ENCODE peak calls at places on chromosomes 11 and 22, in six cellular contexts. One of them, this sample, is unnamed.

GRCh38 chr11:120079750-120080610 is 57.9 kb downstream of the TRIM29 start:
- DNase-seq in mesendoderm: peak
- DNase-seq in AG04450: no peak
- DNase-seq in BJ: no peak
- DNase-seq in left ventricle myocardium inferior: peak
- DNase-seq in stomach: peak
- DNase-seq in this sample: no peak

GRCh38 chr11:121048464-121049233 is 24.7 kb downstream of the TBCEL start:
- DNase-seq in mesendoderm: peak
- DNase-seq in AG04450: no peak
- DNase-seq in left ventricle myocardium inferior: no peak
- DNase-seq in stomach: no peak
- DNase-seq in BJ: no peak
- DNase-seq in this sample: no peak

GRCh38 chr22:31271485-31271884 is 20.8 kb downstream of the PIK3IP1 start:
- DNase-seq in mesendoderm: no peak
- DNase-seq in BJ: no peak
- DNase-seq in stomach: no peak
- DNase-seq in AG04450: no peak
- DNase-seq in left ventricle myocardium inferior: no peak
- DNase-seq in this sample: no peak

GRCh38 chr11:59822989-59823566 is 12.5 kb upstream of the MRPL16 start:
- DNase-seq in left ventricle myocardium inferior: no peak
- DNase-seq in mesendoderm: peak
- DNase-seq in BJ: no peak
- DNase-seq in AG04450: peak
- DNase-seq in stomach: peak
- DNase-seq in this sample: peak

GRCh38 chr11:13679768-13680167 is 11.3 kb downstream of the FAR1 start:
- DNase-seq in AG04450: no peak
- DNase-seq in stomach: no peak
- DNase-seq in left ventricle myocardium inferior: no peak
- DNase-seq in BJ: no peak
- DNase-seq in mesendoderm: no peak
- DNase-seq in this sample: no peak

GRCh38 chr11:370087-370941 is 1.0 kb downstream of the B4GALNT4 start:
- DNase-seq in stomach: no peak
- DNase-seq in left ventricle myocardium inferior: no peak
- DNase-seq in AG04450: no peak
- DNase-seq in BJ: no peak
- DNase-seq in mesendoderm: no peak
- DNase-seq in this sample: no peak

GRCh38 chr11:121476379-121477032 is 23.7 kb upstream of the SORL1-AS1 start:
- DNase-seq in stomach: no peak
- DNase-seq in BJ: no peak
- DNase-seq in AG04450: no peak
- DNase-seq in mesendoderm: no peak
- DNase-seq in left ventricle myocardium inferior: no peak
- DNase-seq in this sample: no peak

GRCh38 chr22:41526802-41527799 is 17.2 kb downstream of the POLR3H start:
- DNase-seq in mesendoderm: peak
- DNase-seq in stomach: peak
- DNase-seq in BJ: no peak
- DNase-seq in AG04450: no peak
- DNase-seq in left ventricle myocardium inferior: peak
- DNase-seq in this sample: no peak

GRCh38 chr11:67745181-67745726 is 70.8 kb upstream of the ALDH3B2 start:
- DNase-seq in AG04450: no peak
- DNase-seq in BJ: no peak
- DNase-seq in left ventricle myocardium inferior: no peak
- DNase-seq in stomach: no peak
- DNase-seq in mesendoderm: no peak
- DNase-seq in this sample: no peak

GRCh38 chr11:61688368-61689163 is 8.4 kb downstream of the DAGLA start:
- DNase-seq in mesendoderm: no peak
- DNase-seq in AG04450: no peak
- DNase-seq in stomach: peak
- DNase-seq in left ventricle myocardium inferior: peak
- DNase-seq in BJ: peak
- DNase-seq in this sample: no peak

GRCh38 chr11:86627776-86628455 is 44.5 kb downstream of the ME3 start:
- DNase-seq in stomach: no peak
- DNase-seq in mesendoderm: no peak
- DNase-seq in left ventricle myocardium inferior: peak
- DNase-seq in AG04450: no peak
- DNase-seq in BJ: no peak
- DNase-seq in this sample: no peak

GRCh38 chr11:94933225-94934130 is 39.9 kb downstream of the CWC15 start:
- DNase-seq in mesendoderm: no peak
- DNase-seq in stomach: no peak
- DNase-seq in BJ: peak
- DNase-seq in AG04450: peak
- DNase-seq in left ventricle myocardium inferior: peak
- DNase-seq in this sample: no peak

GRCh38 chr22:28112548-28113043 is 193.5 kb upstream of the PITPNB start:
- DNase-seq in left ventricle myocardium inferior: peak
- DNase-seq in stomach: no peak
- DNase-seq in AG04450: no peak
- DNase-seq in BJ: no peak
- DNase-seq in mesendoderm: peak
- DNase-seq in this sample: no peak

GRCh38 chr11:7547091-7547490 is 33.3 kb downstream of the PPFIBP2 start:
- DNase-seq in left ventricle myocardium inferior: no peak
- DNase-seq in AG04450: no peak
- DNase-seq in stomach: no peak
- DNase-seq in BJ: no peak
- DNase-seq in mesendoderm: no peak
- DNase-seq in this sample: no peak

GRCh38 chr22:40385041-40385782 is 14.8 kb downstream of the SGSM3 start:
- DNase-seq in mesendoderm: no peak
- DNase-seq in AG04450: no peak
- DNase-seq in left ventricle myocardium inferior: no peak
- DNase-seq in stomach: no peak
- DNase-seq in BJ: no peak
- DNase-seq in this sample: no peak

GRCh38 chr11:82987997-82988396 is 83.7 kb downstream of the RAB30 start:
- DNase-seq in mesendoderm: no peak
- DNase-seq in BJ: no peak
- DNase-seq in AG04450: no peak
- DNase-seq in stomach: no peak
- DNase-seq in left ventricle myocardium inferior: no peak
- DNase-seq in this sample: no peak

GRCh38 chr11:3747704-3748103 is 49.6 kb downstream of the NUP98 start:
- DNase-seq in BJ: peak
- DNase-seq in mesendoderm: peak
- DNase-seq in left ventricle myocardium inferior: no peak
- DNase-seq in AG04450: peak
- DNase-seq in stomach: no peak
- DNase-seq in this sample: peak

GRCh38 chr11:34609850-34610249 is 11.0 kb upstream of the EHF start:
- DNase-seq in AG04450: no peak
- DNase-seq in mesendoderm: no peak
- DNase-seq in stomach: no peak
- DNase-seq in BJ: no peak
- DNase-seq in left ventricle myocardium inferior: no peak
- DNase-seq in this sample: no peak

GRCh38 chr11:130631119-130631518 is 182.7 kb downstream of the ADAMTS15 start:
- DNase-seq in mesendoderm: no peak
- DNase-seq in stomach: no peak
- DNase-seq in BJ: peak
- DNase-seq in AG04450: no peak
- DNase-seq in left ventricle myocardium inferior: no peak
- DNase-seq in this sample: peak

GRCh38 chr11:17573526-17573925 is 26.5 kb downstream of the OTOG start:
- DNase-seq in mesendoderm: no peak
- DNase-seq in left ventricle myocardium inferior: no peak
- DNase-seq in stomach: no peak
- DNase-seq in AG04450: no peak
- DNase-seq in BJ: no peak
- DNase-seq in this sample: no peak

GRCh38 chr11:17572791-17573460 is 25.9 kb downstream of the OTOG start:
- DNase-seq in stomach: no peak
- DNase-seq in BJ: no peak
- DNase-seq in AG04450: no peak
- DNase-seq in mesendoderm: no peak
- DNase-seq in left ventricle myocardium inferior: no peak
- DNase-seq in this sample: no peak

GRCh38 chr11:17571431-17572358 is 24.6 kb downstream of the OTOG start:
- DNase-seq in BJ: no peak
- DNase-seq in mesendoderm: no peak
- DNase-seq in left ventricle myocardium inferior: no peak
- DNase-seq in stomach: peak
- DNase-seq in AG04450: no peak
- DNase-seq in this sample: no peak

GRCh38 chr11:17574141-17574798 is 27.2 kb downstream of the OTOG start:
- DNase-seq in left ventricle myocardium inferior: no peak
- DNase-seq in stomach: no peak
- DNase-seq in mesendoderm: no peak
- DNase-seq in AG04450: no peak
- DNase-seq in BJ: no peak
- DNase-seq in this sample: no peak

GRCh38 chr11:17572359-17572690 is 25.3 kb downstream of the OTOG start:
- DNase-seq in stomach: peak
- DNase-seq in left ventricle myocardium inferior: no peak
- DNase-seq in AG04450: no peak
- DNase-seq in mesendoderm: no peak
- DNase-seq in BJ: no peak
- DNase-seq in this sample: no peak
- H3K4me3 ChIP-seq in stomach: no peak
- H3K4me3 ChIP-seq in left ventricle myocardium inferior: no peak
- H3K4me3 ChIP-seq in AG04450: no peak
- H3K4me3 ChIP-seq in mesendoderm: no peak
- H3K4me3 ChIP-seq in BJ: no peak
- H3K4me3 ChIP-seq in this sample: no peak

DNA sequence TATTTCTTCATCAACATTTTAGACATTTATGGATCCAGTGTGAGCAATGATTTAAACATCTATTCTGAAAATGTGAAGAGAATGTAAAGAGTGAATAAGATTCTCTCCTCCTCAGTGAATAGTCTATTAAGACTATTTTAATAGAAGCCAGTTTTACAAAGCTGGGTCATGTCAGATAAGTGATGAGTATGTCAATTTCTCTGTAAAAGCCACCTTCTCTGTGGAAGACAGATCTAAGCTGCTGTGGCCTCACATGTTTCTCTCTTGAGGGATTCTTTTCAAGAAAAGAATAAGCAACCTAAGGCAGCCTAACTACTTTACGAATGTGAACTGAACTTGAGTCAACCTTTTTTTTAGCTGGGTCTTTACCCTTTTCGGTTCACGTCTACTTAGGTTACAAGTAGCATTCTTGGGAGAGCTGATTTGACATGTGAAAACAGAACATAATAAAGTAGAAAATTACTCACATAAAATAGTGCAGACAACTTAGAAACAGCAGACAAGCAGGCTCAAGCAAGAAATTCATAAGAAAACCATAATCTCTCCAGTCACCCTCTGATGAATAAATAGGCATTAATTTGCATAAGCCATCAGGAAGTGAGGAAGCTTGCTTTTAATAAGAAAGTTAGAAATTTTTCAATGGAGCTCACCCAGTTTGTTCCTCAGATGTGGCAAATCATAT is 9.9 kb downstream of the CTSC start:
- DNase-seq in mesendoderm: no peak
- DNase-seq in BJ: no peak
- DNase-seq in stomach: no peak
- DNase-seq in left ventricle myocardium inferior: no peak
- DNase-seq in AG04450: no peak
- DNase-seq in this sample: no peak
- H3K4me3 ChIP-seq in mesendoderm: no peak
- H3K4me3 ChIP-seq in BJ: no peak
- H3K4me3 ChIP-seq in stomach: no peak
- H3K4me3 ChIP-seq in left ventricle myocardium inferior: no peak
- H3K4me3 ChIP-seq in AG04450: no peak
- H3K4me3 ChIP-seq in this sample: no peak

DNA sequence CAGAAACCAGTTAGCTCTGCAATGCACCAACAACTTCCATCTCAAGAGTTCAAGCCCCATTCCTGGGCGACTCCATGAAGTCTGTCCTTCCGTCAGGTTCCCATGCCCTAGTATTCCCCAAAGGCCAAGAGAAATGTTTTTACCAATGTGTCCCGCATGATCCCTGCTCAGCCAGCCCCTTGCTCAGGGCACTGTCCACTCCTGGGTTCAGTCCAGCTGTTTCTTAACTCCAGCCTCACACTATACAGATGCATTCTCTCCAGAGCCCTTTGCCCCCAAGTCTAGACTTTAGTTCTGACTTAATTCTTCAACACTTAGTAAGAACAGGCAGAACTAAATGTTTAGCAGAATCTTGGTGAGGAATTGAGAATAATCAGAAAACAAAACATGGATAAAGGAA is 497.5 kb downstream of the SOX6 start:
- DNase-seq in AG04450: no peak
- DNase-seq in BJ: no peak
- DNase-seq in stomach: no peak
- DNase-seq in mesendoderm: no peak
- DNase-seq in left ventricle myocardium inferior: no peak
- DNase-seq in this sample: no peak
- H3K4me3 ChIP-seq in AG04450: no peak
- H3K4me3 ChIP-seq in BJ: no peak
- H3K4me3 ChIP-seq in stomach: no peak
- H3K4me3 ChIP-seq in mesendoderm: no peak
- H3K4me3 ChIP-seq in left ventricle myocardium inferior: no peak
- H3K4me3 ChIP-seq in this sample: no peak

GRCh38 chr22:19717691-19718254 is 3.5 kb downstream of the SEPTIN5 start:
- DNase-seq in left ventricle myocardium inferior: peak
- DNase-seq in AG04450: peak
- DNase-seq in stomach: peak
- DNase-seq in BJ: peak
- DNase-seq in mesendoderm: peak
- DNase-seq in this sample: no peak

GRCh38 chr22:19720150-19720827 is 3.0 kb upstream of the GP1BB start:
- DNase-seq in stomach: no peak
- DNase-seq in BJ: no peak
- DNase-seq in mesendoderm: no peak
- DNase-seq in left ventricle myocardium inferior: no peak
- DNase-seq in AG04450: no peak
- DNase-seq in this sample: no peak

GRCh38 chr22:19718255-19719054 is 4.2 kb downstream of the SEPTIN5 start:
- DNase-seq in AG04450: no peak
- DNase-seq in stomach: no peak
- DNase-seq in left ventricle myocardium inferior: no peak
- DNase-seq in BJ: no peak
- DNase-seq in mesendoderm: no peak
- DNase-seq in this sample: no peak

GRCh38 chr22:19719488-19720021 is 3.8 kb upstream of the GP1BB start:
- DNase-seq in BJ: no peak
- DNase-seq in left ventricle myocardium inferior: no peak
- DNase-seq in AG04450: no peak
- DNase-seq in mesendoderm: no peak
- DNase-seq in stomach: no peak
- DNase-seq in this sample: no peak

DNA sequence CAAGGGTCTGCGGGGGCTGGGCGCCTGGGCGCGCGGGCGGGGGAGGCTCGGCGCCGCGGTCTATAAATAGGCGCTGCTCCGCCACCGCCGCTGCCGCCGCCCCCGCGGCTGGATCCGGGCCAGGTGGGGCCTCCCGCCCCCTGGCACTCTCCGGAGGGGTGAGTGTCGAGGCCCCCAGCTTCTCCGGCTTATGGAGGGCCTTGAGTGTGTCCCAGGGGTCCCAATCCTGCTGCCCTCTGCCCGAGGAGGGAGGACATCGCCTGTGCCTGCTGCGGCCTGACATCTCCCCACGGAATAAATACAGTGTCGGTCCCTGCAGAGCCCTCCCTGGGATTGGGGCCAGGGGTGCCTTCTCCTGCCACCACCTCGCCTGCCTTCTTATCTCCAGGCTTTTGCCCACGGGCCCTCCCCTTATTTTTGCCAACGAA is 4.3 kb upstream of the GP1BB start:
- DNase-seq in left ventricle myocardium inferior: peak
- DNase-seq in mesendoderm: no peak
- DNase-seq in BJ: no peak
- DNase-seq in AG04450: no peak
- DNase-seq in stomach: no peak
- DNase-seq in this sample: no peak
- H3K4me3 ChIP-seq in left ventricle myocardium inferior: peak
- H3K4me3 ChIP-seq in mesendoderm: no peak
- H3K4me3 ChIP-seq in BJ: peak
- H3K4me3 ChIP-seq in AG04450: peak
- H3K4me3 ChIP-seq in stomach: peak
- H3K4me3 ChIP-seq in this sample: no peak

This sample was measured in Panc1.